ENCODE peak calls at places on chromosomes 6 and 20, in nine cellular contexts. X is GM06990, N is kidney, S is choroid plexus epithelial cell, Z is heart left ventricle, G is cardiac muscle cell, M is A549, R is psoas muscle, W is fibroblast of mammary gland. B is an unnamed sample.

GRCh38 chr6:101403566-101403965 is 10.1 kb downstream of the GRIK2 start:
- DNase-seq in X (no peak), N (no peak), S (no peak), Z (no peak), G (no peak), M (no peak), R (no peak), W (no peak), B (no peak)

GRCh38 chr6:12395898-12396297 is 105.7 kb downstream of the EDN1 start:
- DNase-seq in X (no peak), N (no peak), S (peak; percentile 41), Z (no peak), G (no peak), M (no peak), R (no peak), W (no peak), B (peak; percentile 61)

GRCh38 chr20:56924976-56925695 is 296.0 kb downstream of the TFAP2C start:
- DNase-seq in X (no peak), N (no peak), S (no peak), Z (peak; percentile 29), G (peak; percentile 45), M (no peak), R (no peak), W (no peak), B (no peak)

GRCh38 chr6:133768656-133769295 is 120.1 kb upstream of the TCF21 start:
- DNase-seq in X (no peak), N (peak; percentile 65), S (peak; percentile 41), Z (peak; percentile 60), G (peak; percentile 54), M (no peak), R (no peak), W (no peak), B (peak; percentile 77)

GRCh38 chr6:4352731-4353130 is 217.4 kb upstream of the ECI2 start:
- DNase-seq in X (no peak), N (no peak), S (no peak), Z (no peak), G (no peak), M (no peak), R (no peak), W (no peak), B (peak; percentile 23)

GRCh38 chr6:10850728-10851127 is 12.4 kb upstream of the MAK start:
- DNase-seq in X (no peak), N (no peak), S (no peak), Z (no peak), G (no peak), M (no peak), R (no peak), W (no peak), B (no peak)

GRCh38 chr20:19742974-19743649 is 14.9 kb upstream of the RIN2 start:
- DNase-seq in X (no peak), N (no peak), S (no peak), Z (no peak), G (no peak), M (no peak), R (no peak), W (no peak), B (no peak)

GRCh38 chr20:61846741-61847419 is 218.8 kb downstream of the TAF4 start:
- DNase-seq in X (no peak), N (peak; percentile 38), S (no peak), Z (no peak), G (no peak), M (no peak), R (peak; percentile 29), W (no peak), B (no peak)

GRCh38 chr6:2429460-2429859 is 184.1 kb upstream of the GMDS start:
- DNase-seq in X (no peak), N (no peak), S (no peak), Z (no peak), G (no peak), M (peak; percentile 24), R (no peak), W (no peak), B (no peak)

GRCh38 chr6:38470548-38470947 is 169.2 kb downstream of the BTBD9 start:
- DNase-seq in X (no peak), N (no peak), S (no peak), Z (no peak), G (peak; percentile 7), M (no peak), R (no peak), W (no peak), B (no peak)

GRCh38 chr6:1380625-1381396 is 8.6 kb upstream of the FOXF2 start:
- DNase-seq in X (no peak), N (no peak), S (no peak), Z (no peak), G (no peak), M (no peak), R (no peak), W (no peak), B (no peak)

GRCh38 chr6:159852877-159853276 is 37.9 kb upstream of the MAS1 start:
- DNase-seq in X (no peak), N (no peak), S (no peak), Z (no peak), G (no peak), M (peak; percentile 12), R (no peak), W (peak; percentile 15), B (peak; percentile 53)
- TF ChIP-seq CTCF in X (peak; percentile 27), N (no peak), S (peak; percentile 27), Z (no peak), G (peak; percentile 35), M (peak; percentile 43), R (no peak), W (peak; percentile 33), B (no peak)

GRCh38 chr6:124064317-124065113 is 260.9 kb downstream of the NKAIN2 start:
- DNase-seq in X (peak; percentile 3), N (no peak), S (no peak), Z (no peak), G (no peak), M (no peak), R (no peak), W (no peak), B (no peak)

GRCh38 chr6:124073021-124073420 is 269.4 kb downstream of the NKAIN2 start:
- DNase-seq in X (no peak), N (no peak), S (peak; percentile 66), Z (no peak), G (no peak), M (no peak), R (no peak), W (no peak), B (no peak)

GRCh38 chr6:124069230-124069815 is 265.7 kb downstream of the NKAIN2 start:
- DNase-seq in X (no peak), N (no peak), S (no peak), Z (no peak), G (no peak), M (no peak), R (no peak), W (no peak), B (no peak)

DNA sequence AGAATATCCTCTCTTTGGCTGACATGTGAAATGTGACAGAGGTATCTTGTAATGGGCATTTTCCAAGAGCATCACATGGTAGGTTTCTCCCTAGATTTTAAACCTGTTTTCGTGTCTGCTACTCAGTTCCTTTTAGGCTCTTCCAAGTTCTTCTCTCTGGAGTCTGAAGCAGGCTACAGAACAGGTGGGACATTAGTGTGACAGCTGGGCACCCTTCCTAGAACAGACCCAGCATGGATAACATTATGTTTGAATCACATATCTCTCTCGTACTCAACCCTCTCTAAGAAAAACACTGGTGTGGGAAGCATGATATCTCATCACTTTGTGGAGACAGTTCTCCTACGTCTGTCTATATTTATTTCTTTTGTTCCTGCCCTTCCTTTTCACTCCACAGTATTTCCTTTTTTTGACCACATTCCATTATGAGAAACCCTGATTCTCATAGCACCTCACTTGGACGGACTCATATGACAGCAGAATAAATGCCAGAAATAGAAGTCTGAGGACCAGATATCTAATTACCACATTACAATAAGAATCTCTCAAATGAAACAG is 263.4 kb downstream of the NKAIN2 start:
- DNase-seq in X (no peak), N (no peak), S (no peak), Z (no peak), G (no peak), M (no peak), R (no peak), W (no peak), B (no peak)
- H3K4me3 ChIP-seq in X (no peak overlapping the region), N (no peak overlapping the region), S (no peak overlapping the region), Z (no peak overlapping the region), G (no peak overlapping the region), M (no peak overlapping the region), R (peak overlapping the region; percentile 33), W (no peak overlapping the region), B (no peak overlapping the region)

GRCh38 chr6:130293800-130294199 is 71.0 kb upstream of the SAMD3 start:
- DNase-seq in X (no peak), N (no peak), S (peak; percentile 85), Z (no peak), G (peak; percentile 48), M (peak; percentile 67), R (no peak), W (peak; percentile 77), B (peak; percentile 66)
- TF ChIP-seq CTCF in X (peak; percentile 81), N (peak; percentile 41), S (peak; percentile 94), Z (no peak), G (peak; percentile 64), M (peak; percentile 57), R (no peak), W (peak; percentile 83), B (peak; percentile 75)

GRCh38 chr6:52649521-52649920 is 21.4 kb upstream of the TMEM14A start:
- DNase-seq in X (no peak), N (no peak), S (no peak), Z (no peak), G (no peak), M (no peak), R (no peak), W (peak; percentile 76), B (no peak)
- H3K4me3 ChIP-seq in X (no peak overlapping the region), N (no peak overlapping the region), S (no peak overlapping the region), Z (no peak overlapping the region), G (no peak overlapping the region), M (no peak overlapping the region), R (no peak overlapping the region), W (no peak overlapping the region), B (no peak overlapping the region)

GRCh38 chr6:138403324-138403800 is 661 bp upstream of the HEBP2 start:
- DNase-seq in X (peak; percentile 51), N (peak; percentile 87), S (peak; percentile 18), Z (peak; percentile 72), G (peak; percentile 37), M (peak; percentile 18), R (peak; percentile 74), W (no peak), B (no peak)
- TF ChIP-seq CTCF in X (peak; percentile 49), N (no peak), S (no peak), Z (no peak), G (peak; percentile 21), M (no peak), R (peak; percentile 26), W (no peak), B (no peak)

DNA sequence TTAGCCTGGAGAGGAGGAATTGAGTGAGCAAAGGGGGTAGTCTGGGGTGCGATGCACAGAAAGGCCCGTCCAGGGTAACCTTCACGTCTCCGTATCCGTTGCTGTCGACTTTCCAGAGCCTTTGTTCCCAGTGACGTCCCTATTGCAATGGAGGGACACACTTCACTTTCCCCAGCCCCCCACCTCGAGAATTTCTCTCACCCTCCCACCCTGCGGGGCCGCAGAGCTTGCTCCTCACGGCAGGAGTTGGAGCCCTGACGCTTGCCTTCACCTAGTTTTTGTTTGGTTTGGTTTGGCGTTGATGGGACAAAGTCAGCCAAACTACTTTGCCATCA is 633 bp upstream of the MOXD1 start:
- DNase-seq in X (no peak), N (no peak), S (no peak), Z (no peak), G (no peak), M (no peak), R (no peak), W (no peak), B (no peak)
- H3K4me3 ChIP-seq in X (peak overlapping the region; percentile 90), N (peak overlapping the region; percentile 35), S (peak overlapping the region; percentile 79), Z (peak overlapping the region; percentile 57), G (peak overlapping the region; percentile 81), M (peak overlapping the region; percentile 58), R (peak overlapping the region; percentile 66), W (peak overlapping the region; percentile 63), B (peak overlapping the region; percentile 70)

B was measured in cardiac fibroblast.